ENCODE peak calls at places on chromosomes 13 and 19, in nine cellular contexts. F, P, E, B, R, A, O, Q and Z are unnamed samples.

GRCh38 chr19:53101518-53101917 is 1.7 kb downstream of the ZNF160 start:
- DNase-seq in B (no peak), F (no peak), E (no peak), P (peak; percentile 30), O (no peak), R (no peak), A (no peak), Q (no peak), Z (no peak)

GRCh38 chr13:59924256-59924655 is 239.5 kb downstream of the DIAPH3 start:
- DNase-seq in P (no peak), E (no peak), R (no peak), O (no peak), B (no peak), Q (no peak), F (no peak), A (no peak), Z (no peak)

GRCh38 chr19:14505488-14506239 is 9.7 kb upstream of the GIPC1 start:
- DNase-seq in R (no peak), B (no peak), E (peak; percentile 58), P (peak; percentile 90), F (peak; percentile 91), A (peak; percentile 95), Q (peak; percentile 76), O (no peak), Z (peak; percentile 66)

GRCh38 chr19:35715355-35715809 is 2.4 kb upstream of the KMT2B start:
- DNase-seq in A (no peak), P (no peak), E (no peak), O (no peak), F (no peak), R (no peak), Q (no peak), B (no peak), Z (no peak)

GRCh38 chr19:46745521-46746280 is at the start of gene FKRP:
- DNase-seq in R (no peak), B (no peak), Q (no peak), P (no peak), O (no peak), A (no peak), F (no peak), E (peak; percentile 10), Z (peak; percentile 19)

GRCh38 chr19:54653181-54653809 is 9.5 kb upstream of the LILRB4 start:
- DNase-seq in B (no peak), O (no peak), F (no peak), E (peak; percentile 51), Q (no peak), A (peak; percentile 52), R (no peak), P (no peak), Z (no peak)

GRCh38 chr13:23447927-23448326 is 14.4 kb upstream of the SACS start:
- DNase-seq in E (no peak), A (no peak), P (no peak), F (no peak), B (no peak), Q (no peak), R (no peak), O (no peak), Z (no peak)

GRCh38 chr19:38707512-38708114 is 36.7 kb downstream of the CAPN12 start:
- DNase-seq in B (no peak), F (no peak), O (no peak), Q (no peak), A (no peak), P (no peak), R (no peak), E (no peak), Z (no peak)

GRCh38 chr19:46489445-46490272 is 6.0 kb downstream of the PNMA8B start:
- DNase-seq in F (peak; percentile 34), A (no peak), O (no peak), Q (no peak), E (no peak), P (no peak), R (peak; percentile 50), B (peak; percentile 55), Z (no peak)

GRCh38 chr19:34309368-34310138 is 55.2 kb downstream of the GARRE1 start:
- DNase-seq in O (no peak), F (no peak), B (peak; percentile 20), A (no peak), E (no peak), R (no peak), P (no peak), Q (no peak), Z (no peak)